ENCODE peak calls at places on chromosomes 6 and 20, in ten cellular contexts. N is activated naive CD4-positive, alpha-beta T cell treated with anti-CD3 and anti-CD28 coated beads for 36 hours; G is effector CD4-positive, alpha-beta T cell; P is lung microvascular endothelial cell; O is stimulated activated naive B cell treated with anti-CD40 and anti-IgM and Interleukin-4, amounts not matched to agents 10 μg/mL and 1 μg/mL and 100 μg/mL, for 72 hours; A is stimulated activated effector memory CD8-positive, alpha-beta T cell treated with anti-CD3 and anti-CD28 coated beads, Interleukin-12 subunit alpha, Interleukin-12 subunit beta, amount 100 ng/mL, for 72 hours; Q is suprapubic skin; B is AG09319; K is left cardiac atrium; X is GM12865. I is an unnamed sample.

GRCh38 chr6:40568062-40568708 is 19.0 kb downstream of the LRFN2 start:
- DNase-seq in N (no peak), G (no peak), P (no peak), O (no peak), A (no peak), Q (no peak), B (no peak), K (no peak), X (no peak), I (no peak)

GRCh38 chr6:130893277-130893676 is 66.1 kb downstream of the SMLR1 start:
- DNase-seq in N (no peak), G (no peak), P (no peak), O (no peak), A (no peak), Q (no peak), B (no peak), K (no peak), X (no peak), I (no peak)

GRCh38 chr6:38281131-38281530 is 358.6 kb downstream of the BTBD9 start:
- DNase-seq in N (no peak), G (no peak), P (no peak), O (no peak), A (no peak), Q (no peak), B (no peak), K (no peak), X (no peak), I (no peak)

GRCh38 chr20:18647777-18648176 is 59.9 kb downstream of the DTD1 start:
- DNase-seq in N (no peak), G (no peak), P (no peak), O (no peak), A (no peak), Q (no peak), B (no peak), K (no peak), X (no peak), I (no peak)

GRCh38 chr6:165574770-165575549 is 88.1 kb downstream of the PDE10A start:
- DNase-seq in N (no peak), G (no peak), P (peak), O (no peak), A (no peak), Q (no peak), B (no peak), K (no peak), X (no peak), I (peak)

GRCh38 chr20:3716195-3716834 is 3.9 kb upstream of the SIGLEC1 start:
- DNase-seq in N (peak), G (no peak), P (peak), O (peak), A (peak), Q (no peak), B (peak), K (no peak), X (peak), I (peak)

GRCh38 chr6:141388666-141389065 is 744.1 kb upstream of the GJE1 start:
- DNase-seq in N (no peak), G (no peak), P (no peak), O (no peak), A (no peak), Q (no peak), B (no peak), K (no peak), X (no peak), I (no peak)

GRCh38 chr6:158564243-158565121 is 4.6 kb downstream of the TMEM181 start:
- DNase-seq in N (no peak), G (no peak), P (no peak), O (no peak), A (peak), Q (no peak), B (no peak), K (no peak), X (no peak), I (no peak)

GRCh38 chr6:137894779-137895385 is 27.8 kb downstream of the TNFAIP3 start:
- DNase-seq in N (no peak), G (no peak), P (no peak), O (no peak), A (no peak), Q (no peak), B (no peak), K (no peak), X (no peak), I (no peak)

I was measured in NCI-H460.